ENCODE peak calls at places on chromosomes 12 and 14, in ten cellular contexts. One of them, this sample, is unnamed.

GRCh38 chr12:59570134-59570533 is 25.7 kb upstream of the SLC16A7 start:
- DNase-seq in transverse colon: no peak
- DNase-seq in breast epithelium: no peak
- DNase-seq in A673: no peak
- DNase-seq in right cardiac atrium: no peak
- DNase-seq in fibroblast of lung: no peak
- DNase-seq in neuronal stem cell: no peak
- DNase-seq in endodermal cell: no peak
- DNase-seq in HL-60: no peak
- DNase-seq in IMR-90: peak
- DNase-seq in this sample: no peak

GRCh38 chr12:50677858-50678257 is 86.0 kb upstream of the ATF1 start:
- DNase-seq in transverse colon: no peak
- DNase-seq in fibroblast of lung: peak
- DNase-seq in HL-60: no peak
- DNase-seq in IMR-90: peak
- DNase-seq in breast epithelium: no peak
- DNase-seq in right cardiac atrium: no peak
- DNase-seq in A673: no peak
- DNase-seq in endodermal cell: no peak
- DNase-seq in neuronal stem cell: no peak
- DNase-seq in this sample: no peak

GRCh38 chr14:53047302-53047701 is 96.5 kb upstream of the FERMT2 start:
- DNase-seq in A673: no peak
- DNase-seq in breast epithelium: no peak
- DNase-seq in endodermal cell: no peak
- DNase-seq in neuronal stem cell: no peak
- DNase-seq in right cardiac atrium: no peak
- DNase-seq in transverse colon: no peak
- DNase-seq in fibroblast of lung: no peak
- DNase-seq in IMR-90: peak
- DNase-seq in HL-60: no peak
- DNase-seq in this sample: no peak

GRCh38 chr14:105152794-105153241 is 15.8 kb downstream of the JAG2 start:
- DNase-seq in transverse colon: no peak
- DNase-seq in endodermal cell: peak
- DNase-seq in IMR-90: no peak
- DNase-seq in neuronal stem cell: no peak
- DNase-seq in fibroblast of lung: no peak
- DNase-seq in A673: no peak
- DNase-seq in breast epithelium: no peak
- DNase-seq in right cardiac atrium: peak
- DNase-seq in HL-60: no peak
- DNase-seq in this sample: no peak

GRCh38 chr14:70473825-70474224 is 21.9 kb downstream of the ADAM21 start:
- DNase-seq in A673: no peak
- DNase-seq in transverse colon: no peak
- DNase-seq in IMR-90: no peak
- DNase-seq in endodermal cell: no peak
- DNase-seq in HL-60: no peak
- DNase-seq in right cardiac atrium: no peak
- DNase-seq in fibroblast of lung: no peak
- DNase-seq in breast epithelium: no peak
- DNase-seq in neuronal stem cell: no peak
- DNase-seq in this sample: no peak

GRCh38 chr12:120692524-120693033 is 5.6 kb downstream of the MLEC start:
- DNase-seq in breast epithelium: no peak
- DNase-seq in HL-60: no peak
- DNase-seq in neuronal stem cell: no peak
- DNase-seq in IMR-90: peak
- DNase-seq in fibroblast of lung: no peak
- DNase-seq in right cardiac atrium: no peak
- DNase-seq in transverse colon: no peak
- DNase-seq in A673: no peak
- DNase-seq in endodermal cell: no peak
- DNase-seq in this sample: no peak

GRCh38 chr14:92559486-92559885 is 45.9 kb downstream of the RIN3 start:
- DNase-seq in transverse colon: no peak
- DNase-seq in endodermal cell: no peak
- DNase-seq in A673: no peak
- DNase-seq in right cardiac atrium: no peak
- DNase-seq in neuronal stem cell: no peak
- DNase-seq in IMR-90: no peak
- DNase-seq in breast epithelium: no peak
- DNase-seq in fibroblast of lung: no peak
- DNase-seq in HL-60: no peak
- DNase-seq in this sample: no peak

GRCh38 chr14:24260780-24261157 is 2.2 kb downstream of the TGM1 start:
- DNase-seq in right cardiac atrium: no peak
- DNase-seq in neuronal stem cell: no peak
- DNase-seq in breast epithelium: no peak
- DNase-seq in fibroblast of lung: no peak
- DNase-seq in A673: no peak
- DNase-seq in IMR-90: no peak
- DNase-seq in HL-60: no peak
- DNase-seq in transverse colon: no peak
- DNase-seq in endodermal cell: no peak
- DNase-seq in this sample: no peak

GRCh38 chr12:98291828-98292227 is 223.6 kb upstream of the TMPO start:
- DNase-seq in neuronal stem cell: no peak
- DNase-seq in endodermal cell: peak
- DNase-seq in right cardiac atrium: no peak
- DNase-seq in fibroblast of lung: no peak
- DNase-seq in HL-60: no peak
- DNase-seq in breast epithelium: no peak
- DNase-seq in A673: no peak
- DNase-seq in transverse colon: no peak
- DNase-seq in IMR-90: no peak
- DNase-seq in this sample: no peak

GRCh38 chr12:111936869-111937268 is 76.1 kb downstream of the TMEM116 start:
- DNase-seq in endodermal cell: no peak
- DNase-seq in transverse colon: no peak
- DNase-seq in breast epithelium: no peak
- DNase-seq in A673: no peak
- DNase-seq in neuronal stem cell: no peak
- DNase-seq in fibroblast of lung: no peak
- DNase-seq in right cardiac atrium: no peak
- DNase-seq in IMR-90: no peak
- DNase-seq in HL-60: no peak
- DNase-seq in this sample: no peak

GRCh38 chr12:34390846-34391700 is 368.8 kb downstream of the ALG10 start:
- DNase-seq in HL-60: no peak
- DNase-seq in A673: no peak
- DNase-seq in fibroblast of lung: no peak
- DNase-seq in IMR-90: no peak
- DNase-seq in neuronal stem cell: no peak
- DNase-seq in breast epithelium: no peak
- DNase-seq in endodermal cell: peak
- DNase-seq in right cardiac atrium: peak
- DNase-seq in transverse colon: no peak
- DNase-seq in this sample: no peak

GRCh38 chr12:52646613-52647012 is 5.4 kb downstream of the KRT2 start:
- DNase-seq in fibroblast of lung: no peak
- DNase-seq in IMR-90: no peak
- DNase-seq in neuronal stem cell: no peak
- DNase-seq in breast epithelium: peak
- DNase-seq in transverse colon: no peak
- DNase-seq in HL-60: no peak
- DNase-seq in endodermal cell: peak
- DNase-seq in right cardiac atrium: no peak
- DNase-seq in A673: no peak
- DNase-seq in this sample: no peak

GRCh38 chr12:52647601-52648000 is 4.4 kb downstream of the KRT2 start:
- DNase-seq in fibroblast of lung: no peak
- DNase-seq in HL-60: no peak
- DNase-seq in breast epithelium: peak
- DNase-seq in A673: no peak
- DNase-seq in transverse colon: no peak
- DNase-seq in neuronal stem cell: no peak
- DNase-seq in right cardiac atrium: no peak
- DNase-seq in IMR-90: no peak
- DNase-seq in endodermal cell: peak
- DNase-seq in this sample: no peak

GRCh38 chr12:52645120-52645761 is 6.8 kb downstream of the KRT2 start:
- DNase-seq in IMR-90: no peak
- DNase-seq in neuronal stem cell: no peak
- DNase-seq in right cardiac atrium: no peak
- DNase-seq in fibroblast of lung: no peak
- DNase-seq in HL-60: no peak
- DNase-seq in endodermal cell: peak
- DNase-seq in breast epithelium: no peak
- DNase-seq in transverse colon: no peak
- DNase-seq in A673: no peak
- DNase-seq in this sample: no peak

GRCh38 chr12:52644078-52644415 is 8.0 kb downstream of the KRT2 start:
- DNase-seq in transverse colon: no peak
- DNase-seq in endodermal cell: peak
- DNase-seq in IMR-90: no peak
- DNase-seq in HL-60: no peak
- DNase-seq in right cardiac atrium: no peak
- DNase-seq in breast epithelium: no peak
- DNase-seq in A673: no peak
- DNase-seq in fibroblast of lung: no peak
- DNase-seq in neuronal stem cell: no peak
- DNase-seq in this sample: no peak

DNA sequence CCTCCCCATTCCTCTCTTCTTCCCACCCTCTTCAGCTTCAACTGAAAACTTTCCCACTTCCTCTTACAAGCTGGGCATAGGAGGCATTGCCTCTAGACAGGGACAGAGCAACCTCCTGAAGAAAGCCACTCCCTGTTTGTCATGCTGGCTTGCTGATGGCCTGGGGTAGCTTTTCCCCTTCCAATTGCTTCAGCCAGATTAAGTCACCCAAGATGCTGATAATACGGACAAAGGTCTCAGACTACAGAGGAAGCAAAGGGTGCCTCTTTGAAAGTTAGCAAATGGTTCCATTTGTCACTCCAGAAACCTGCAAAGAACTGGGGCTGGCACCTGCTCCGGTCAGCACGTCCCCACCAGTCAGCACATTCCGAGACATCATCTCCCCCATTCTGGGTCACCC is 6.0 kb downstream of the KRT2 start:
- DNase-seq in endodermal cell: peak
- DNase-seq in neuronal stem cell: no peak
- DNase-seq in fibroblast of lung: no peak
- DNase-seq in IMR-90: no peak
- DNase-seq in right cardiac atrium: no peak
- DNase-seq in transverse colon: no peak
- DNase-seq in A673: no peak
- DNase-seq in HL-60: no peak
- DNase-seq in breast epithelium: peak
- DNase-seq in this sample: no peak
- H3K4me3 ChIP-seq in endodermal cell: no peak
- H3K4me3 ChIP-seq in neuronal stem cell: no peak
- H3K4me3 ChIP-seq in fibroblast of lung: no peak
- H3K4me3 ChIP-seq in IMR-90: no peak
- H3K4me3 ChIP-seq in right cardiac atrium: no peak
- H3K4me3 ChIP-seq in transverse colon: no peak
- H3K4me3 ChIP-seq in A673: no peak
- H3K4me3 ChIP-seq in HL-60: no peak
- H3K4me3 ChIP-seq in breast epithelium: no peak
- H3K4me3 ChIP-seq in this sample: no peak

GRCh38 chr14:75435473-75435872 is 7.7 kb downstream of the JDP2 start:
- DNase-seq in transverse colon: no peak
- DNase-seq in fibroblast of lung: no peak
- DNase-seq in A673: no peak
- DNase-seq in right cardiac atrium: no peak
- DNase-seq in neuronal stem cell: no peak
- DNase-seq in HL-60: peak
- DNase-seq in breast epithelium: no peak
- DNase-seq in IMR-90: no peak
- DNase-seq in endodermal cell: no peak
- DNase-seq in this sample: no peak
- H3K27ac ChIP-seq in transverse colon: no peak
- H3K27ac ChIP-seq in fibroblast of lung: no peak
- H3K27ac ChIP-seq in A673: no peak
- H3K27ac ChIP-seq in right cardiac atrium: no peak
- H3K27ac ChIP-seq in neuronal stem cell: no peak
- H3K27ac ChIP-seq in HL-60: no peak
- H3K27ac ChIP-seq in breast epithelium: no peak
- H3K27ac ChIP-seq in IMR-90: no peak
- H3K27ac ChIP-seq in endodermal cell: no peak
- H3K27ac ChIP-seq in this sample: no peak

GRCh38 chr14:69327507-69327906 is 67.5 kb downstream of the GALNT16 start:
- DNase-seq in transverse colon: peak
- DNase-seq in fibroblast of lung: no peak
- DNase-seq in breast epithelium: no peak
- DNase-seq in neuronal stem cell: no peak
- DNase-seq in right cardiac atrium: no peak
- DNase-seq in A673: no peak
- DNase-seq in IMR-90: no peak
- DNase-seq in endodermal cell: peak
- DNase-seq in HL-60: no peak
- DNase-seq in this sample: no peak
- H3K4me3 ChIP-seq in transverse colon: no peak
- H3K4me3 ChIP-seq in fibroblast of lung: no peak
- H3K4me3 ChIP-seq in breast epithelium: no peak
- H3K4me3 ChIP-seq in neuronal stem cell: no peak
- H3K4me3 ChIP-seq in right cardiac atrium: no peak
- H3K4me3 ChIP-seq in A673: no peak
- H3K4me3 ChIP-seq in IMR-90: no peak
- H3K4me3 ChIP-seq in endodermal cell: no peak
- H3K4me3 ChIP-seq in HL-60: no peak
- H3K4me3 ChIP-seq in this sample: no peak

GRCh38 chr14:101595349-101595748 is 34.1 kb downstream of the DIO3 start:
- DNase-seq in neuronal stem cell: no peak
- DNase-seq in fibroblast of lung: no peak
- DNase-seq in breast epithelium: no peak
- DNase-seq in IMR-90: no peak
- DNase-seq in A673: no peak
- DNase-seq in HL-60: no peak
- DNase-seq in right cardiac atrium: peak
- DNase-seq in transverse colon: no peak
- DNase-seq in endodermal cell: no peak
- DNase-seq in this sample: no peak

GRCh38 chr14:101595887-101596721 is 34.8 kb downstream of the DIO3 start:
- DNase-seq in fibroblast of lung: no peak
- DNase-seq in endodermal cell: peak
- DNase-seq in right cardiac atrium: peak
- DNase-seq in IMR-90: no peak
- DNase-seq in A673: peak
- DNase-seq in HL-60: peak
- DNase-seq in breast epithelium: no peak
- DNase-seq in transverse colon: peak
- DNase-seq in neuronal stem cell: no peak
- DNase-seq in this sample: no peak

GRCh38 chr14:101598571-101599233 is 37.4 kb downstream of the DIO3 start:
- DNase-seq in right cardiac atrium: peak
- DNase-seq in neuronal stem cell: no peak
- DNase-seq in A673: no peak
- DNase-seq in IMR-90: no peak
- DNase-seq in fibroblast of lung: no peak
- DNase-seq in endodermal cell: no peak
- DNase-seq in breast epithelium: no peak
- DNase-seq in transverse colon: no peak
- DNase-seq in HL-60: no peak
- DNase-seq in this sample: no peak

GRCh38 chr14:101598159-101598558 is 36.9 kb downstream of the DIO3 start:
- DNase-seq in right cardiac atrium: peak
- DNase-seq in HL-60: no peak
- DNase-seq in transverse colon: peak
- DNase-seq in endodermal cell: no peak
- DNase-seq in A673: no peak
- DNase-seq in breast epithelium: no peak
- DNase-seq in neuronal stem cell: no peak
- DNase-seq in IMR-90: no peak
- DNase-seq in fibroblast of lung: no peak
- DNase-seq in this sample: no peak

GRCh38 chr14:101596742-101597141 is 35.4 kb downstream of the DIO3 start:
- DNase-seq in breast epithelium: no peak
- DNase-seq in endodermal cell: no peak
- DNase-seq in transverse colon: no peak
- DNase-seq in right cardiac atrium: no peak
- DNase-seq in fibroblast of lung: no peak
- DNase-seq in neuronal stem cell: no peak
- DNase-seq in IMR-90: no peak
- DNase-seq in HL-60: no peak
- DNase-seq in A673: no peak
- DNase-seq in this sample: no peak
- H3K27ac ChIP-seq in breast epithelium: no peak
- H3K27ac ChIP-seq in endodermal cell: no peak
- H3K27ac ChIP-seq in transverse colon: no peak
- H3K27ac ChIP-seq in right cardiac atrium: no peak
- H3K27ac ChIP-seq in fibroblast of lung: no peak
- H3K27ac ChIP-seq in neuronal stem cell: no peak
- H3K27ac ChIP-seq in IMR-90: no peak
- H3K27ac ChIP-seq in HL-60: no peak
- H3K27ac ChIP-seq in A673: no peak
- H3K27ac ChIP-seq in this sample: no peak